ENCODE peak calls at places on chromosome 5, in eight cellular contexts. S is A549, W is heart left ventricle, H is IMR-90, Q is H9, X is spleen, K is PC-9, N is neuronal stem cell. Y is an unnamed sample.

GRCh38 chr5:77066191-77066590 is 20.9 kb downstream of the ZBED3 start:
- DNase-seq in N (no peak), X (no peak), H (no peak), W (no peak), K (no peak), Q (no peak), S (no peak), Y (no peak)

GRCh38 chr5:53991942-53992341 is 318.4 kb downstream of the ARL15 start:
- DNase-seq in Q (no peak), S (peak), W (no peak), N (no peak), X (no peak), H (no peak), K (no peak), Y (no peak)

GRCh38 chr5:165258188-165258855 is 1752.9 kb downstream of the MAT2B start:
- DNase-seq in S (no peak), N (no peak), W (no peak), H (no peak), K (no peak), X (no peak), Q (no peak), Y (no peak)

GRCh38 chr5:125073090-125073489 is 326.7 kb upstream of the ZNF608 start:
- DNase-seq in H (no peak), N (no peak), X (no peak), Q (no peak), K (no peak), S (no peak), W (no peak), Y (no peak)

GRCh38 chr5:152701305-152701704 is 296.2 kb upstream of the NMUR2 start:
- DNase-seq in X (no peak), S (no peak), N (no peak), W (no peak), K (no peak), H (no peak), Q (no peak), Y (no peak)

GRCh38 chr5:18984559-18985080 is 1003.4 kb downstream of the CDH18 start:
- DNase-seq in N (no peak), X (no peak), S (peak), Q (no peak), W (no peak), H (no peak), K (no peak), Y (no peak)

GRCh38 chr5:143495124-143495523 is 91.6 kb upstream of the NR3C1 start:
- DNase-seq in W (no peak), Q (no peak), S (peak), H (peak), N (no peak), K (no peak), X (no peak), Y (no peak)

GRCh38 chr5:130652178-130652577 is 512.9 kb downstream of the HINT1 start:
- DNase-seq in K (no peak), Q (no peak), W (no peak), N (no peak), S (peak), X (no peak), H (no peak), Y (no peak)

GRCh38 chr5:154858972-154859950 is 834 bp downstream of the CNOT8 start:
- DNase-seq in K (no peak), S (peak), Q (no peak), X (no peak), H (no peak), W (no peak), N (peak), Y (no peak)

GRCh38 chr5:67515020-67515689 is 318.6 kb upstream of the CD180 start:
- DNase-seq in N (no peak), S (no peak), K (no peak), X (no peak), H (no peak), W (no peak), Q (no peak), Y (no peak)

GRCh38 chr5:82142928-82143577 is 135.1 kb downstream of the RPS23 start:
- DNase-seq in N (no peak), W (no peak), H (no peak), Q (no peak), X (no peak), S (no peak), K (no peak), Y (no peak)

GRCh38 chr5:1212881-1213280 is 11.5 kb downstream of the SLC6A19 start:
- DNase-seq in W (no peak), K (no peak), S (no peak), X (peak), H (no peak), N (no peak), Q (no peak), Y (no peak)

GRCh38 chr5:149799119-149799623 is 69.1 kb downstream of the PPARGC1B start:
- DNase-seq in W (peak), Q (no peak), K (peak), H (peak), S (peak), N (no peak), X (no peak), Y (no peak)

GRCh38 chr5:131198625-131199024 is 27.9 kb downstream of the LYRM7 start:
- DNase-seq in H (peak), Q (no peak), W (no peak), K (no peak), N (no peak), S (no peak), X (no peak), Y (no peak)

GRCh38 chr5:107704686-107705389 is 34.1 kb upstream of the EFNA5 start:
- DNase-seq in N (no peak), S (no peak), W (no peak), H (no peak), Q (no peak), X (no peak), K (no peak), Y (no peak)

GRCh38 chr5:54309751-54310432 is 481 bp downstream of the ARL15 start:
- DNase-seq in X (peak), K (no peak), S (peak), Q (no peak), W (peak), H (peak), N (peak), Y (no peak)

GRCh38 chr5:158119852-158120708 is 261.1 kb upstream of the CLINT1 start:
- DNase-seq in X (no peak), Q (no peak), K (no peak), S (no peak), W (no peak), H (peak), N (no peak), Y (no peak)

GRCh38 chr5:168432903-168433302 is 53.4 kb upstream of the RARS1 start:
- DNase-seq in K (no peak), H (no peak), N (no peak), X (no peak), W (no peak), Q (no peak), S (no peak), Y (no peak)

GRCh38 chr5:1777281-1778137 is 22.1 kb downstream of the MRPL36 start:
- DNase-seq in Q (no peak), H (no peak), N (no peak), K (no peak), X (peak), S (no peak), W (no peak), Y (no peak)

GRCh38 chr5:118126159-118126558 is 862.2 kb downstream of the DTWD2 start:
- DNase-seq in X (no peak), W (no peak), N (no peak), K (no peak), H (no peak), Q (no peak), S (no peak), Y (no peak)

GRCh38 chr5:145925803-145926202 is 10.6 kb upstream of the SH3RF2 start:
- DNase-seq in W (no peak), X (no peak), S (no peak), N (no peak), K (no peak), H (peak), Q (no peak), Y (no peak)

GRCh38 chr5:57513785-57514184 is 31.2 kb upstream of the ACTBL2 start:
- DNase-seq in K (no peak), N (no peak), X (no peak), W (no peak), Q (no peak), H (no peak), S (no peak), Y (no peak)

GRCh38 chr5:2754621-2755370 is 3.3 kb upstream of the IRX2 start:
- DNase-seq in S (no peak), W (no peak), N (no peak), H (no peak), Q (no peak), X (no peak), K (no peak), Y (no peak)

GRCh38 chr5:141657937-141658545 is 6.8 kb upstream of the FCHSD1 start:
- DNase-seq in W (no peak), S (peak), X (no peak), K (no peak), H (peak), Q (no peak), N (no peak), Y (no peak)

GRCh38 chr5:1983401-1983800 is 100.7 kb upstream of the IRX4 start:
- DNase-seq in K (no peak), X (no peak), H (no peak), N (no peak), W (no peak), S (no peak), Q (no peak), Y (no peak)

GRCh38 chr5:104223885-104224773 is 661.5 kb upstream of the NUDT12 start:
- DNase-seq in Q (no peak), X (no peak), S (no peak), W (peak), N (no peak), K (no peak), H (no peak), Y (no peak)

GRCh38 chr5:141809697-141810096 is 68.5 kb downstream of the PCDH1 start:
- DNase-seq in N (no peak), K (no peak), H (no peak), W (no peak), X (peak), S (no peak), Q (no peak), Y (peak)

GRCh38 chr5:72109625-72110024 is 2.4 kb downstream of the MAP1B start:
- DNase-seq in N (no peak), X (no peak), H (no peak), W (no peak), S (peak), K (no peak), Q (no peak), Y (peak)

GRCh38 chr5:53170748-53171349 is 61.3 kb upstream of the MOCS2 start:
- DNase-seq in N (peak), S (peak), Q (no peak), K (peak), W (no peak), H (peak), X (no peak), Y (no peak)

GRCh38 chr5:26553079-26553478 is 485.3 kb downstream of the CDH9 start:
- DNase-seq in S (peak), N (peak), X (no peak), Q (no peak), K (peak), H (no peak), W (no peak), Y (no peak)

GRCh38 chr5:33371660-33372059 is 69.1 kb upstream of the TARS1 start:
- DNase-seq in S (no peak), H (peak), K (no peak), Q (no peak), X (no peak), N (no peak), W (no peak), Y (no peak)

GRCh38 chr5:59543826-59544442 is 349.6 kb downstream of the PDE4D start:
- DNase-seq in N (no peak), W (no peak), H (no peak), K (peak), S (peak), X (no peak), Q (no peak), Y (no peak)
- H3K27ac ChIP-seq in N (no peak), W (no peak), H (no peak), K (peak), S (peak), X (no peak), Q (no peak), Y (no peak)

DNA sequence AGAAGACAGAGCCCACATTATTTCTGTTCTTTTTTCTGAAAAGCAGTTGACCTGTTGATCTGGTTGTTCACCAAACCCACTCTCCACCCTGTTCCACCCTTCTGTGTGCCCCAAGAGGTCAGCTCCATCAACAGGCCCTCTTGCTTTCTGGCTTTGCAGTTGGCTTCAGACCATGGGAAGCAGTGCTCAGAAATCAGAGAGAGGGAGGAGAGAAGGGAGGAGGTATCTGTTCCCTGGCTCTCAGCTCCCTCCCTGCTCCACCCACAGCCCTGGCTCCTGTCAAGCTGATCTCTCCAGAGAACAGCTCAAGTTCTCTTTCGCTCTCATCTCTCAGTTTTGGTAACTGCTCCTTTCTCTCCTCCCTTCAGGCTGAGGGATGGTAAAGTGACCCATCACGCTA is 144.2 kb upstream of the RAI14 start:
- DNase-seq in S (no peak), K (no peak), W (peak), X (no peak), Q (peak), H (no peak), N (no peak), Y (no peak)
- H3K27ac ChIP-seq in S (no peak), K (peak), W (no peak), X (peak), Q (no peak), H (no peak), N (no peak), Y (no peak)

GRCh38 chr5:139560752-139561654 is at the start of gene UBE2D2:
- DNase-seq in W (peak), N (peak), X (peak), H (peak), Q (peak), K (peak), S (peak), Y (peak)

GRCh38 chr5:139566611-139567010 is 5.5 kb downstream of the UBE2D2 start:
- DNase-seq in H (no peak), W (no peak), X (no peak), Q (no peak), N (no peak), S (no peak), K (no peak), Y (no peak)

GRCh38 chr5:139565411-139566305 is 4.5 kb downstream of the UBE2D2 start:
- DNase-seq in Q (no peak), K (no peak), S (no peak), H (peak), N (no peak), W (no peak), X (peak), Y (no peak)

GRCh38 chr5:139561655-139562451 is 714 bp downstream of the UBE2D2 start:
- DNase-seq in X (peak), N (no peak), W (peak), S (peak), H (peak), Q (peak), K (peak), Y (peak)

GRCh38 chr5:139562847-139563246 is 1.7 kb downstream of the UBE2D2 start:
- DNase-seq in H (no peak), Q (no peak), K (no peak), W (no peak), N (no peak), X (peak), S (no peak), Y (no peak)
- H3K27ac ChIP-seq in H (peak), Q (no peak), K (peak), W (peak), N (no peak), X (peak), S (peak), Y (no peak)

DNA sequence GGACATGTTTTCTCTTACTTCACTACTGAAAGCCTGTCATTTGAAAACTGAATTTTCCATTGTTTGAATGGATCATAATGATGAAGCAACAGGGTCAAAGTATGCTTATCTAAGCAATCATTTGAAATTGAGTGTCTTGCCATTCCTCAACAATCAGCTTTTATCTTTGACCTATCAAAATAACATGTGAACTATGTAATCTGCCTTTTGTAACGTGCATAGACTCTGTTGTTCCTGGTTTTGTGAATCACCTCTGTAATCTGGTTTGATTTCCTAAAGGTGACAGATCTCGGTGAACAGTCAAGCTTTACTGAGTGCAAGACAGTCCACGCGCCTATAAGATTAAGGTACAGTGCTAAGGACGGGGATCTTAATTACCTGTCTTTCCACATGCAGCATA is 3.3 kb downstream of the MEF2C start:
- DNase-seq in W (no peak), K (no peak), N (no peak), H (no peak), Q (no peak), S (no peak), X (no peak), Y (no peak)
- H3K27ac ChIP-seq in W (peak), K (no peak), N (no peak), H (no peak), Q (no peak), S (no peak), X (peak), Y (no peak)

DNA sequence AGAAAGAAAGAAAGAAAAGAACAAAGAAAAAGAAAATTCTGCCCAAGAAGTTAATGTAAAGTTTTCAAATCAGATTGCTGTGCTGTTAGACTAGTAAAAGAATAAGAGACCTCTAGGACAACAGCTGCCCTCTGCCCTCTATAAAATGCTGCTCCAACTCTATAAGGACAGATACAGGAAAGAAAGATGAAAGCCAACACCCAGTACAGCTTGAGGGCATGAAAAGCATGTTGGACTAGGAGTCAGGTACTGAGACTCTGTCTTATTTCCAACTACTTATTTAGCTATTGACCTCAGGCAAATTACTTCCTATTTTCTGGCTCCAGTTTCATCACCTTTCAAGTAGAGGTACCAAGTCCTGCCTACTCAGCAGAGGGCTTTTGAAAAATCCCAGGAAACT is 5.8 kb downstream of the HBEGF start:
- DNase-seq in N (no peak), X (no peak), H (no peak), K (no peak), W (no peak), Q (no peak), S (no peak), Y (no peak)
- H3K27ac ChIP-seq in N (no peak), X (no peak), H (no peak), K (peak), W (peak), Q (no peak), S (no peak), Y (peak)

GRCh38 chr5:56172225-56172624 is 60.9 kb downstream of the ANKRD55 start:
- DNase-seq in N (no peak), Q (no peak), H (peak), W (no peak), K (no peak), X (no peak), S (no peak), Y (no peak)
- H3K27ac ChIP-seq in N (no peak), Q (no peak), H (peak), W (no peak), K (no peak), X (peak), S (peak), Y (no peak)